ENCODE peak calls at places on chromosomes 3 and 15, in four cellular contexts. L is HepG2, E is HEK293T, J is K562. W is an unnamed sample.

GRCh38 chr3:31370681-31371080 is 162.0 kb upstream of the STT3B start:
- DNase-seq in L (peak), E (no peak), J (no peak), W (no peak)

GRCh38 chr3:58624550-58624949 is 42.0 kb downstream of the FAM3D start:
- DNase-seq in L (no peak), E (no peak), J (no peak), W (no peak)

GRCh38 chr15:48858401-48858800 is 19.5 kb upstream of the EID1 start:
- DNase-seq in L (no peak), E (no peak), J (peak), W (no peak)

GRCh38 chr15:93587046-93587445 is 498.0 kb upstream of the RGMA start:
- DNase-seq in L (no peak), E (no peak), J (no peak), W (no peak)

GRCh38 chr15:40915106-40915661 is 14.0 kb upstream of the DLL4 start:
- DNase-seq in L (no peak), E (no peak), J (no peak), W (no peak)

GRCh38 chr3:123397921-123398785 is 50.7 kb downstream of the ADCY5 start:
- DNase-seq in L (no peak), E (no peak), J (no peak), W (no peak)

GRCh38 chr3:1087066-1087555 is 5.7 kb upstream of the CNTN6 start:
- DNase-seq in L (no peak), E (no peak), J (no peak), W (no peak)

GRCh38 chr3:138060792-138061191 is 50.8 kb downstream of the CLDN18 start:
- DNase-seq in L (no peak), E (no peak), J (no peak), W (no peak)

GRCh38 chr15:45148076-45149059 is 18.6 kb downstream of the DUOX1 start:
- DNase-seq in L (no peak), E (no peak), J (no peak), W (no peak)

GRCh38 chr3:31945738-31946052 is 35.4 kb downstream of the OSBPL10 start:
- DNase-seq in L (no peak), E (no peak), J (no peak), W (no peak)

GRCh38 chr15:90230071-90230494 is 3.7 kb downstream of the CIB1 start:
- DNase-seq in L (no peak), E (no peak), J (no peak), W (no peak)

GRCh38 chr3:158808697-158809096 is 6.8 kb downstream of the MFSD1 start:
- DNase-seq in L (no peak), E (no peak), J (no peak), W (no peak)

GRCh38 chr3:169122407-169122806 is 541.1 kb downstream of the MECOM start:
- DNase-seq in L (no peak), E (no peak), J (no peak), W (no peak)

GRCh38 chr15:57306305-57306943 is 69.9 kb upstream of the CGNL1 start:
- DNase-seq in L (peak), E (peak), J (peak), W (peak)

GRCh38 chr3:123330441-123330991 is 118.4 kb downstream of the ADCY5 start:
- DNase-seq in L (no peak), E (no peak), J (no peak), W (no peak)

GRCh38 chr3:41716391-41716910 is 245.5 kb downstream of the ULK4 start:
- DNase-seq in L (no peak), E (no peak), J (no peak), W (no peak)

GRCh38 chr3:172103724-172104123 is 64.3 kb downstream of the FNDC3B start:
- DNase-seq in L (no peak), E (no peak), J (no peak), W (no peak)

GRCh38 chr3:183907911-183908331 is 23.2 kb upstream of the PARL start:
- DNase-seq in L (no peak), E (no peak), J (no peak), W (no peak)

GRCh38 chr3:69406156-69406555 is 20.3 kb upstream of the FRMD4B start:
- DNase-seq in L (no peak), E (no peak), J (no peak), W (no peak)

GRCh38 chr3:106206165-106206564 is 337.4 kb upstream of the CBLB start:
- DNase-seq in L (no peak), E (no peak), J (no peak), W (no peak)

GRCh38 chr3:4978966-4979400 is 254 bp upstream of the BHLHE40 start:
- DNase-seq in L (peak), E (peak), J (peak), W (peak)

GRCh38 chr15:62482715-62483429 is 317.8 kb upstream of the C2CD4B start:
- DNase-seq in L (peak), E (peak), J (peak), W (peak)

GRCh38 chr3:114115151-114115550 is 58.6 kb downstream of the QTRT2 start:
- DNase-seq in L (no peak), E (no peak), J (no peak), W (no peak)

GRCh38 chr3:45124379-45124778 is 21.8 kb downstream of the CDCP1 start:
- DNase-seq in L (no peak), E (no peak), J (no peak), W (no peak)

GRCh38 chr15:84836859-84837258 is 19.7 kb downstream of the ALPK3 start:
- DNase-seq in L (no peak), E (no peak), J (no peak), W (no peak)

GRCh38 chr15:84839714-84840113 is 22.6 kb downstream of the ALPK3 start:
- DNase-seq in L (no peak), E (no peak), J (no peak), W (no peak)

GRCh38 chr15:84842781-84843180 is 25.6 kb downstream of the ALPK3 start:
- DNase-seq in L (no peak), E (no peak), J (no peak), W (no peak)

GRCh38 chr15:84840741-84841429 is 23.7 kb downstream of the ALPK3 start:
- DNase-seq in L (peak), E (no peak), J (no peak), W (no peak)

DNA sequence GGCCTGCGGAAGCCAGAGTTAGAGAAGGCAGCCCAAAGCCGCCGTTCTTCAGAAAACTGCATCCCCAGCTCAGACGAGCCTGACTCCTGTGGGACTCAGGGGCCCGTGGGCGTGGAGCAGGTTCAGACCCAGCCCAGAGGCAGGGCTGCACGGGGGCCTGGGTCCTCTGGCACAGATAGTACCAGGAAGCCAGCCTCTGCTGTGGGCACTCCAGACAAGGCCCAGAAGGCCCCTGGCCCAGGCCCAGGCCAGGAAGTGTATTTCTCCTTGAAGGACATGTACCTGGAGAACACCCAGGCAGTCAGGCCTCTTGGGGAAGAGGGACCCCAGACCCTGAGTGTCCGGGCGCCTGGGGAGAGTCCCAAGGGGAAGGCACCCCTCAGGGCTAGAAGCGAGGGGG is 23.1 kb downstream of the ALPK3 start:
- DNase-seq in L (no peak), E (no peak), J (no peak), W (no peak)
- TF ChIP-seq ELF4 in L (no peak), E (no peak), J (no peak), W (no peak)

DNA sequence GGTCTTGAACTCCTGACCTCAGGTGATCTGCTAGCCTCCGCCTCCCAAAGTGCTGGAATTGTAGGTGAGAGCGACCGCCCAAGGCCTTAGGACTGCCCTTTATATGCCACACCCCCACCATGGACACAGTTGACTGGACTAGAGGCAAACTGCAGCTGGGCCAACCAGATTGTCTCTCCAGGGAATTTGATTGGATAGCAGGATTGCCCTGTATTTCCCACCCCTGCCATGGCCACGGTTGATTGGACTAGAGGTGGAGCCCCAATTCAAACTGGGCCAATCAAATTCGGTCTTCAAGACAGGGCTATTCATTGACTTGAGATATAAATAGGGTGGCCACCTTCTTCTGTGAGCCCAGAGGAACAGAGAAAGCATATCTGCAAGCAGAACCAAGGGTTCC is 6.9 kb upstream of the CLPX start:
- DNase-seq in L (peak), E (no peak), J (no peak), W (no peak)
- TF ChIP-seq ELF4 in L (no peak), E (no peak), J (no peak), W (no peak)

DNA sequence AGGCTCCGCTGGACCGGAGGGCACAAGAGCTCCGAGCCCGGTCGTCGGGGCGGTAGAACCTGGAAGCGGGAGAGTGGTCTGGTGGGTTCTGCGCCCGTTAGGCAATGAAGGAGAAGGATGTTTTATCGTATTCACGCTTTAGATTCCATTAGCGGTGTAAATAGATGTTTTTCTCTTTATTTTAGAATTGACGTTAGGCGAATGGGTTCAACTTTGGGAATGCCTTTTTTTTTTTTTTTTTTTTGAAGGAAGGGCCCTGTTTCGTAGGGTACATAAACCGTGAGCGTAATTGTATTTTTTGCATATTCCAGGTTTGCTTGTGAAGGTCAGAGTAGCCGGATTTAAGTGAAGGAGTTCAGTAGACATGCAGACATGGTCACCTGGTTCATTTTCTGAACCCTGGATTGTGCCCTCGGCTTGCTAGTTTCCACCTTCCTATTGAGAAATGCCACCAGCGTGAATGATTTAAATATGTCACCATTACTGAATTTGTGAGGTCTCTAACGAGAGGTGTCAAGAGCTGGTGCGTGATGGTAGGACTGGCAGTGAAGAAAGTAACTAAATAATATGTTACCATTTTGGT is 808 bp downstream of the RBM6 start:
- DNase-seq in L (no peak), E (no peak), J (no peak), W (no peak)
- TF ChIP-seq ELF4 in L (no peak), E (no peak), J (no peak), W (no peak)

DNA sequence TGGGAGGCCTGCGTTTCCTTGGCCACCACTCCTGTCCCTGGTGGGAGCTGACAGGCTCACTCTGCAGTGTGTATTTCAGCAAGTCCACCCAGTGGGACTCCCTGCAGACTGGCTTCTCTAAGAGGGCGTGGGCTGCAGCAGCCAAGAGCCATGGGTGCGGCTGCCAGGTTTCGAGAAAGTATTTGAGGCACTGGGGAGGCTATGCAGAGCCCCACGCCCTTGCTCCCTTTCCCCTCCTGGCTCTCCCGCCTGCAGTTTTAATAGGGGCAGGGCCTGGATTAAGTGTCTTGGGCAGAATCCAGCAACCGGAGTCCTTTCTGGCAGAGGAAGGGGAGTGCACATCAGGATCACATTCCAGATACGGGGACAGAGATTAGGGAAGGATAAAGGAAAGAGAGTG is 242.1 kb downstream of the THSD4 start:
- DNase-seq in L (no peak), E (peak), J (no peak), W (no peak)
- TF ChIP-seq ELF4 in L (no peak), E (no peak), J (no peak), W (no peak)

GRCh38 chr3:180909369-180910127 is 2.9 kb upstream of the FXR1 start:
- DNase-seq in L (no peak), E (no peak), J (no peak), W (no peak)

GRCh38 chr3:180913582-180914404 is 1.3 kb downstream of the FXR1 start:
- DNase-seq in L (no peak), E (peak), J (no peak), W (no peak)

GRCh38 chr3:180910823-180911222 is 1.6 kb upstream of the FXR1 start:
- DNase-seq in L (peak), E (no peak), J (no peak), W (no peak)

GRCh38 chr3:180912304-180913226 is at the start of gene FXR1:
- DNase-seq in L (peak), E (peak), J (peak), W (peak)

DNA sequence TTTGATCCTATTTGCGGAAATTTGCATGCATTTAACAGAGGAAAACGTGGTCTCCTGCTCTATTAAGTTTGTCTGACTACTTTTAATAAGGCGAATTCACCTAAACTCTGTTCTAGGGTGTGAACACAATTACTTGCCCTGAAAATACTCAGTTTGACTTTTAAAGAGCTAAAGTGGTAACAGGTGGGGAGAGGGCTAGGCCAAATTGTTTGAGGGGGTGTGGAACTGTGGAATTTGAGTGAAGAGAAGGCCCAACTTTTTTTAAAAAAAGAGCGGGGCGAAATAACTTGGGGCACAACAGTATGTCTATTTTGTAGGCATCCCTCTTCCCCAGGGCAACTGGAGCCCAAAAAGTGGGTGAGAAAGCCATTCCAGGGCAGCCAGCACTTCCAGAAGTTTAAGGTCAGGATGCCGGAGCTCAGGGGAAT is 580 bp upstream of the FXR1 start:
- DNase-seq in L (no peak), E (no peak), J (no peak), W (no peak)
- TF ChIP-seq ELF4 in L (no peak), E (no peak), J (no peak), W (no peak)

GRCh38 chr3:129226374-129226773 is 23.0 kb upstream of the COPG1 start:
- DNase-seq in L (no peak), E (no peak), J (peak), W (no peak)
- TF ChIP-seq ELF4 in L (no peak), E (no peak), J (no peak), W (no peak)